ENCODE peak calls at places on chromosomes 2 and 18, in seven cellular contexts. X is fibroblast of mammary gland, G is tibial artery, V is HL-60, E is lung, C is A549, B is fibroblast of the aortic adventitia. Z is an unnamed sample.

GRCh38 chr18:32081881-32082280 is 9.8 kb upstream of the RNF138 start:
- DNase-seq in X (no peak), G (no peak), V (no peak), E (no peak), C (no peak), B (peak), Z (peak)

GRCh38 chr2:63861220-63861822 is 19.6 kb downstream of the UGP2 start:
- DNase-seq in X (peak), G (peak), V (peak), E (peak), C (peak), B (peak), Z (peak)

GRCh38 chr2:41934323-41935003 is 113.4 kb upstream of the PKDCC start:
- DNase-seq in X (peak), G (no peak), V (no peak), E (no peak), C (peak), B (peak), Z (peak)

GRCh38 chr18:31533236-31533635 is 35.3 kb downstream of the DSG2 start:
- DNase-seq in X (no peak), G (no peak), V (no peak), E (no peak), C (no peak), B (no peak), Z (no peak)

GRCh38 chr2:46804794-46805193 is 110.8 kb downstream of the MCFD2 start:
- DNase-seq in X (peak), G (peak), V (no peak), E (peak), C (no peak), B (peak), Z (no peak)

GRCh38 chr2:143802242-143802641 is 673.0 kb downstream of the ARHGAP15 start:
- DNase-seq in X (peak), G (no peak), V (no peak), E (no peak), C (no peak), B (no peak), Z (no peak)

GRCh38 chr2:44825702-44826101 is 115.8 kb upstream of the SIX3 start:
- DNase-seq in X (no peak), G (no peak), V (no peak), E (no peak), C (no peak), B (no peak), Z (no peak)

GRCh38 chr18:48939368-48940097 is 11.2 kb downstream of the SMAD7 start:
- DNase-seq in X (no peak), G (no peak), V (no peak), E (no peak), C (no peak), B (peak), Z (no peak)

GRCh38 chr18:59897321-59897954 is 2.4 kb upstream of the PMAIP1 start:
- DNase-seq in X (no peak), G (no peak), V (no peak), E (no peak), C (no peak), B (no peak), Z (no peak)

GRCh38 chr18:6060149-6060548 is 164.8 kb upstream of the TMEM200C start:
- DNase-seq in X (no peak), G (no peak), V (no peak), E (no peak), C (no peak), B (no peak), Z (no peak)

GRCh38 chr2:102761763-102762162 is at the start of gene TMEM182:
- DNase-seq in X (peak), G (no peak), V (no peak), E (no peak), C (no peak), B (no peak), Z (no peak)

GRCh38 chr2:10356459-10356851 is 53.8 kb downstream of the HPCAL1 start:
- DNase-seq in X (no peak), G (no peak), V (no peak), E (no peak), C (no peak), B (no peak), Z (no peak)

GRCh38 chr2:171389325-171389724 is 44.5 kb downstream of the METTL8 start:
- DNase-seq in X (no peak), G (no peak), V (no peak), E (no peak), C (no peak), B (no peak), Z (no peak)

GRCh38 chr2:126656311-126657145 is 570 bp downstream of the GYPC start:
- DNase-seq in X (peak), G (no peak), V (no peak), E (no peak), C (no peak), B (peak), Z (peak)

GRCh38 chr2:126733795-126734194 is 77.8 kb downstream of the GYPC start:
- DNase-seq in X (no peak), G (no peak), V (no peak), E (peak), C (no peak), B (no peak), Z (no peak)

GRCh38 chr2:113858764-113859163 is 31.1 kb upstream of the ACTR3 start:
- DNase-seq in X (peak), G (no peak), V (no peak), E (no peak), C (peak), B (peak), Z (peak)
- H3K4me3 ChIP-seq in X (no peak), G (no peak), V (no peak), E (no peak), C (no peak), B (no peak), Z (no peak)

GRCh38 chr2:209460151-209460761 is 36.4 kb downstream of the MAP2 start:
- DNase-seq in X (peak), G (no peak), V (no peak), E (no peak), C (no peak), B (no peak), Z (no peak)

GRCh38 chr2:209463835-209464234 is 40.0 kb downstream of the MAP2 start:
- DNase-seq in X (no peak), G (no peak), V (no peak), E (no peak), C (no peak), B (no peak), Z (no peak)

GRCh38 chr2:209459359-209459758 is 35.5 kb downstream of the MAP2 start:
- DNase-seq in X (no peak), G (no peak), V (no peak), E (no peak), C (no peak), B (no peak), Z (no peak)

GRCh38 chr2:209458018-209458979 is 34.5 kb downstream of the MAP2 start:
- DNase-seq in X (no peak), G (no peak), V (no peak), E (no peak), C (no peak), B (peak), Z (peak)

DNA sequence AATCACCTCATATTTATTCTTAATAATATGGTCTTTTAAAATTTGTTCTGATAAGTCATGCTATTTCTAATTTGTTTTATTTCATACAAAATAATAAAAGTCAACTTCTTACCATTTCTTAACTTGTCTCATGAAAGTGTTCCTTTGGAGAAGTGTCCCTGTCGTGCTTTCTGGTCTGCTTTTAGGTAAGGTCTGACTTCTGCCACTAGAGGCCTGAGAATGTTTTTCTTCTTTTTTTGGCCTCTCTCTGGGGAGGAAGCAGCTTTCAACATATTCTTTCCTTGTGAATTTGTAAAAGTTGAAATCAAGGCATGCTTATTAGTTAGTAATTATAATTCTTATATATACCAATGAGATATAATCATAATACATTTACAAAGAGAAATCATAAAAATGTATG is 39.4 kb downstream of the MAP2 start:
- DNase-seq in X (no peak), G (no peak), V (peak), E (no peak), C (peak), B (no peak), Z (no peak)
- TF ChIP-seq CTCF in X (peak), G (peak), V (no peak), E (no peak), C (no peak), B (peak), Z (peak)

DNA sequence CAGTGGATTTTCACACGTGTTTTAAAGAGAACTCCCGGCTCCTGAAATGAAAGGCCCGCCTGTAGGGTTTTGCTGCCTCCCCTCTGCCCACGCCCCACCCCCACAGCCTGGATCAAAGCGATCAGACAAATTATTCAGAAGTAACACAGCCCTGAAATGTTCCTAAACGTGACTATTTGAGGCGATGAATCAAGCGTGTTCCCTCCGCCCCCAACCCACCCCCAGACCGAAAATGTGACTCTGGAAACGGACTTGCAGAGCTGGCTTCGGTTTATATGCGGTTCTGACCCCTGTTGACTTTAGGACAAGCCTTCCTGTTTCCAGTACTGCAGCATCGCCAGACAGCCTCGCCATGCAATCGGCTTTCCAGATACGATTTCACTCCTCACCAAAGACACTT is 28.8 kb upstream of the SMIM21 start:
- DNase-seq in X (peak), G (no peak), V (no peak), E (no peak), C (no peak), B (no peak), Z (no peak)
- H3K4me3 ChIP-seq in X (peak), G (peak), V (no peak), E (no peak), C (no peak), B (no peak), Z (peak)

GRCh38 chr2:100483892-100484291 is 13.6 kb downstream of the NMS start:
- DNase-seq in X (no peak), G (no peak), V (no peak), E (no peak), C (no peak), B (no peak), Z (no peak)
- TF ChIP-seq CTCF in X (no peak), G (no peak), V (no peak), E (no peak), C (no peak), B (no peak), Z (no peak)

GRCh38 chr2:70765507-70765906 is 2.5 kb downstream of the ADD2 start:
- DNase-seq in X (no peak), G (no peak), V (no peak), E (no peak), C (no peak), B (no peak), Z (no peak)
- H3K4me3 ChIP-seq in X (no peak), G (no peak), V (no peak), E (no peak), C (no peak), B (no peak), Z (no peak)

Z was measured in astrocyte of the cerebellum.